ENCODE peak calls at places on chromosomes 3 and 15, in seven cellular contexts. T is breast epithelium, S is SJSA1, Y is anterior cingulate cortex, L is immature natural killer cell, U is GOT3, K is EL. B is an unnamed sample.

GRCh38 chr15:101244889-101245668 is 6.8 kb downstream of the CHSY1 start:
- DNase-seq in U (no peak), T (no peak), K (no peak), Y (no peak), L (no peak), S (no peak), B (no peak)

GRCh38 chr3:17088602-17089313 is 204.0 kb downstream of the PLCL2 start:
- DNase-seq in L (peak; percentile 87), Y (peak; percentile 6), S (no peak), K (no peak), U (no peak), T (no peak), B (no peak)

GRCh38 chr15:29528276-29528675 is 258.7 kb upstream of the NSMCE3 start:
- DNase-seq in T (no peak), U (no peak), S (no peak), L (no peak), K (no peak), Y (peak; percentile 7), B (no peak)

GRCh38 chr3:115676336-115676735 is 53.0 kb downstream of the GAP43 start:
- DNase-seq in T (no peak), L (no peak), S (no peak), K (no peak), Y (no peak), U (no peak), B (no peak)

GRCh38 chr15:65085990-65086679 is 9.6 kb downstream of the KBTBD13 start:
- DNase-seq in L (no peak), T (no peak), S (peak; percentile 40), Y (no peak), U (no peak), K (peak; percentile 21), B (peak; percentile 55)

GRCh38 chr3:124409650-124410275 is 320.5 kb upstream of the UMPS start:
- DNase-seq in K (peak; percentile 89), S (peak; percentile 82), T (no peak), Y (no peak), L (no peak), U (no peak), B (peak; percentile 90)

GRCh38 chr15:34018021-34018645 is 20.9 kb downstream of the AVEN start:
- DNase-seq in K (no peak), L (peak; percentile 70), T (no peak), S (no peak), U (no peak), Y (no peak), B (no peak)

GRCh38 chr3:140953028-140953960 is 11.7 kb downstream of the SLC25A36 start:
- DNase-seq in L (no peak), K (peak; percentile 65), S (no peak), U (no peak), Y (no peak), T (no peak), B (peak; percentile 51)

GRCh38 chr3:78647735-78648134 is 1120.1 kb downstream of the ROBO1 start:
- DNase-seq in L (no peak), T (no peak), Y (no peak), S (no peak), U (no peak), K (peak; percentile 13), B (peak; percentile 39)

GRCh38 chr3:4613366-4613765 is 120.2 kb downstream of the ITPR1 start:
- DNase-seq in L (no peak), U (no peak), T (no peak), S (no peak), K (no peak), Y (no peak), B (no peak)

GRCh38 chr3:161893972-161894371 is 397.4 kb downstream of the OTOL1 start:
- DNase-seq in Y (no peak), K (peak; percentile 74), S (no peak), U (no peak), T (no peak), L (no peak), B (peak; percentile 35)

GRCh38 chr15:44584162-44584749 is 47.3 kb downstream of the EIF3J start:
- DNase-seq in U (no peak), L (peak; percentile 37), T (no peak), S (no peak), K (peak; percentile 41), Y (no peak), B (peak; percentile 73)

GRCh38 chr3:197750396-197750831 is 731 bp downstream of the FYTTD1 start:
- DNase-seq in U (no peak), S (peak; percentile 63), Y (no peak), L (peak; percentile 70), T (no peak), K (peak; percentile 69), B (peak; percentile 61)

GRCh38 chr15:60115579-60116415 is 111.7 kb downstream of the FOXB1 start:
- DNase-seq in Y (no peak), T (no peak), U (no peak), S (peak; percentile 48), K (peak; percentile 32), L (no peak), B (peak; percentile 28)

GRCh38 chr15:98083203-98083910 is 122.9 kb downstream of the ARRDC4 start:
- DNase-seq in Y (no peak), U (no peak), L (no peak), K (no peak), S (no peak), T (no peak), B (no peak)

B was measured in PC-3.